ENCODE peak calls at places on chromosomes 3 and 15, in seven cellular contexts. L, N, D, E, X, M and K are unnamed samples.

GRCh38 chr15:67690936-67691335 is 134.4 kb upstream of the SKOR1 start:
- DNase-seq in L (no peak), N (no peak), D (no peak), E (no peak), X (no peak), M (no peak), K (no peak)

GRCh38 chr15:63880744-63881143 is 47.0 kb upstream of the HERC1 start:
- DNase-seq in L (no peak), N (no peak), D (no peak), E (no peak), X (no peak), M (no peak), K (no peak)

GRCh38 chr3:125051205-125051604 is 4.6 kb downstream of the HEG1 start:
- DNase-seq in L (no peak), N (no peak), D (no peak), E (no peak), X (no peak), M (no peak), K (no peak)

GRCh38 chr3:122415762-122416654 is at the start of gene WDR5B:
- DNase-seq in L (peak), N (peak), D (peak), E (peak), X (peak), M (peak), K (no peak)

GRCh38 chr3:197736491-197737318 is at the start of gene RUBCN:
- DNase-seq in L (peak), N (peak), D (peak), E (peak), X (peak), M (peak), K (peak)

GRCh38 chr15:87959080-87959479 is 297.5 kb downstream of the NTRK3 start:
- DNase-seq in L (no peak), N (no peak), D (no peak), E (no peak), X (no peak), M (no peak), K (peak)

GRCh38 chr15:70584838-70585706 is 178.3 kb downstream of the UACA start:
- DNase-seq in L (no peak), N (no peak), D (no peak), E (no peak), X (no peak), M (peak), K (peak)

GRCh38 chr3:39752751-39753150 is 56.7 kb upstream of the MYRIP start:
- DNase-seq in L (no peak), N (no peak), D (no peak), E (no peak), X (no peak), M (no peak), K (no peak)

GRCh38 chr15:56918046-56918906 is at the start of gene TCF12:
- DNase-seq in L (peak), N (peak), D (peak), E (peak), X (peak), M (peak), K (peak)
- TF ChIP-seq POLR2A in L (peak), N (peak), D (peak), E (peak), X (peak), M (peak), K (peak)

DNA sequence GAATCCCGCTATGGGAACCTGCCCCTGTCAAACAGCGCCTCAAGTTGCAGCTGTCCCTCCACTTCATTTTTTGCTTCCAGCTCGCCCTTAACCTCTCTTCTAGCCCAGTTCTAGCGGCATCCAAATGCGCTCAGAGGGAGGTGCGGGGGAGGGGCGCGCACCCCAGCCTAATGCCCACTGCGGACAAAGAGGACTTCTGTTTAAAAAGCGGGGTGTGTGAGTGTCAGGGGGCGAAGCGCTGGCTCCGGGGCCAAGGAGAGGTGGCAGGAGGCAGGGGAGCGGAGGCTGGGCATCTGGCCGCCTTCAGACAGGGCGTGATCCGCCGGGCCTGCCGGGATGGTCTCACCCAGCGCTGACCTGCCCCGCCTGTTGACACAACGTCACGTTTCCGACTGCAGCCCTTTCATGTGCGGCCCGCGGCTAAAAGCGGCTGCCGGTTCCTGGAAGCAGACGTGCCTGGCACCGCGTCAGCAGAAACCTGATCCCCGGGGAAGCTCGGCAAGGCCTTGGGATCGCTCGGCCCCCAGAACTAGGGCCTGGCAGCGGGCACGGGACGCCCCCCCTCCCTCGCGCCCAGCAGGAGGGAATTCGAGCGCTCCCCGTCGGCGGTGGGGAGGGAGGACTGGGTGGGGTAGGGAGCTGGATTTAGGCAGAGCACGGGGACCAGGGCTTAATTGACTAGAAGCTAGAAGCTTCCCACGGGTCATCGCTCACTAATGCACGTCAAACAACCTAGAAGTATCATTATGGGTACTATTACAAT is 7.6 kb downstream of the BHLHE40 start:
- DNase-seq in L (peak), N (peak), D (peak), E (peak), X (peak), M (peak), K (peak)
- TF ChIP-seq POLR2A in L (no peak), N (peak), D (peak), E (peak), X (peak), M (peak), K (peak)

DNA sequence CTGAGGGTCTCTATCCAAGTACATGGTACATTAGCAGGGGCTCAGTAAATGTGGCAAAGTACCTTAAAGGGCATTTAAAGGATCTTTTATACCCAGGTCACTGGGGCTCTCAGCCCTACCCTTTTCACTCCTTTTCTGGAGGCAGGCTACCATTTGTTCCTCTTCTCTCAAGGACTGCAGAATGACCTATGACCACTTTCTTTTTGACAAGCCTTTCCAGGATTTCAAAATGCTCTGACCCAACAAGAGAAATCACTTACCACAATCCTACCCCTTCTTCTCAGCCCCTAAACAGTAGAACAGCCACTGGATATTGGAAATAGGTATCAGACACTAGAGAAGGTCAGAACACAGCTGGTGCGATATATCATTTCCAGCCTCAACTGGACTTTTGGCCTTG is 221.8 kb upstream of the TPRG1 start:
- DNase-seq in L (peak), N (no peak), D (no peak), E (no peak), X (no peak), M (no peak), K (no peak)
- TF ChIP-seq POLR2A in L (no peak), N (no peak), D (no peak), E (no peak), X (no peak), M (no peak), K (no peak)

GRCh38 chr15:75043509-75044257 is 20.3 kb downstream of the PPCDC start:
- DNase-seq in L (peak), N (peak), D (peak), E (peak), X (peak), M (peak), K (peak)
- TF ChIP-seq POLR2A in L (no peak), N (no peak), D (no peak), E (peak), X (peak), M (no peak), K (peak)

GRCh38 chr15:94230886-94231727 is at the start of gene MCTP2:
- DNase-seq in L (no peak), N (peak), D (peak), E (peak), X (peak), M (peak), K (peak)
- TF ChIP-seq POLR2A in L (no peak), N (peak), D (no peak), E (no peak), X (no peak), M (peak), K (peak)

GRCh38 chr15:65530318-65531111 is at the start of gene HACD3:
- DNase-seq in L (peak), N (peak), D (peak), E (peak), X (peak), M (peak), K (peak)
- TF ChIP-seq POLR2A in L (no peak), N (no peak), D (no peak), E (peak), X (peak), M (no peak), K (peak)

GRCh38 chr3:126540342-126540849 is 16.4 kb downstream of the CHST13 start:
- DNase-seq in L (no peak), N (peak), D (peak), E (no peak), X (no peak), M (peak), K (peak)
- TF ChIP-seq POLR2A in L (no peak), N (no peak), D (no peak), E (no peak), X (no peak), M (no peak), K (no peak)